ENCODE peak calls at places on chromosomes 2 and 18, in nine cellular contexts. One of them, this sample, is unnamed.

GRCh38 chr2:24830351-24830750 is 37.1 kb downstream of the CENPO start:
- DNase-seq in left cardiac atrium: no peak
- DNase-seq in T-helper 2 cell treated with Interferon-gamma antibody and Interleukin-4, amounts not matched to agents 5 μg/mL and 100 μg/mL, for 36 hours: no peak
- DNase-seq in GM18507: no peak
- DNase-seq in brain pericyte: no peak
- DNase-seq in substantia nigra: no peak
- DNase-seq in stimulated activated CD4-positive, alpha-beta T cell treated with anti-CD3 and anti-CD28 coated beads, Interleukin-1b, Interleukin-23, amount 100 ng/mL, for 48 hours: no peak
- DNase-seq in NCI-H187: no peak
- DNase-seq in activated CD4-positive, CD25-positive, alpha-beta regulatory T cell: no peak
- DNase-seq in this sample: no peak

GRCh38 chr18:76443519-76444435 is 51.3 kb downstream of the ZNF516 start:
- DNase-seq in left cardiac atrium: no peak
- DNase-seq in T-helper 2 cell treated with Interferon-gamma antibody and Interleukin-4, amounts not matched to agents 5 μg/mL and 100 μg/mL, for 36 hours: no peak
- DNase-seq in GM18507: no peak
- DNase-seq in brain pericyte: no peak
- DNase-seq in substantia nigra: no peak
- DNase-seq in stimulated activated CD4-positive, alpha-beta T cell treated with anti-CD3 and anti-CD28 coated beads, Interleukin-1b, Interleukin-23, amount 100 ng/mL, for 48 hours: no peak
- DNase-seq in NCI-H187: no peak
- DNase-seq in activated CD4-positive, CD25-positive, alpha-beta regulatory T cell: no peak
- DNase-seq in this sample: no peak

GRCh38 chr2:215218587-215219577 is 80.5 kb upstream of the ABCA12 start:
- DNase-seq in left cardiac atrium: no peak
- DNase-seq in T-helper 2 cell treated with Interferon-gamma antibody and Interleukin-4, amounts not matched to agents 5 μg/mL and 100 μg/mL, for 36 hours: no peak
- DNase-seq in GM18507: no peak
- DNase-seq in brain pericyte: no peak
- DNase-seq in substantia nigra: no peak
- DNase-seq in stimulated activated CD4-positive, alpha-beta T cell treated with anti-CD3 and anti-CD28 coated beads, Interleukin-1b, Interleukin-23, amount 100 ng/mL, for 48 hours: no peak
- DNase-seq in NCI-H187: no peak
- DNase-seq in activated CD4-positive, CD25-positive, alpha-beta regulatory T cell: no peak
- DNase-seq in this sample: no peak

GRCh38 chr2:233413529-233414272 is 59.4 kb downstream of the DGKD start:
- DNase-seq in left cardiac atrium: peak; percentile 76
- DNase-seq in T-helper 2 cell treated with Interferon-gamma antibody and Interleukin-4, amounts not matched to agents 5 μg/mL and 100 μg/mL, for 36 hours: no peak
- DNase-seq in GM18507: no peak
- DNase-seq in brain pericyte: peak; percentile 53
- DNase-seq in substantia nigra: no peak
- DNase-seq in stimulated activated CD4-positive, alpha-beta T cell treated with anti-CD3 and anti-CD28 coated beads, Interleukin-1b, Interleukin-23, amount 100 ng/mL, for 48 hours: peak; percentile 71
- DNase-seq in NCI-H187: no peak
- DNase-seq in activated CD4-positive, CD25-positive, alpha-beta regulatory T cell: no peak
- DNase-seq in this sample: no peak

GRCh38 chr18:35130236-35130635 is 89.0 kb downstream of the MAPRE2 start:
- DNase-seq in left cardiac atrium: no peak
- DNase-seq in T-helper 2 cell treated with Interferon-gamma antibody and Interleukin-4, amounts not matched to agents 5 μg/mL and 100 μg/mL, for 36 hours: no peak
- DNase-seq in GM18507: no peak
- DNase-seq in brain pericyte: no peak
- DNase-seq in substantia nigra: no peak
- DNase-seq in stimulated activated CD4-positive, alpha-beta T cell treated with anti-CD3 and anti-CD28 coated beads, Interleukin-1b, Interleukin-23, amount 100 ng/mL, for 48 hours: no peak
- DNase-seq in NCI-H187: no peak
- DNase-seq in activated CD4-positive, CD25-positive, alpha-beta regulatory T cell: no peak
- DNase-seq in this sample: no peak

GRCh38 chr2:132550285-132550684 is 119.7 kb downstream of the LYPD1 start:
- DNase-seq in left cardiac atrium: no peak
- DNase-seq in T-helper 2 cell treated with Interferon-gamma antibody and Interleukin-4, amounts not matched to agents 5 μg/mL and 100 μg/mL, for 36 hours: no peak
- DNase-seq in GM18507: no peak
- DNase-seq in brain pericyte: no peak
- DNase-seq in substantia nigra: no peak
- DNase-seq in stimulated activated CD4-positive, alpha-beta T cell treated with anti-CD3 and anti-CD28 coated beads, Interleukin-1b, Interleukin-23, amount 100 ng/mL, for 48 hours: no peak
- DNase-seq in NCI-H187: no peak
- DNase-seq in activated CD4-positive, CD25-positive, alpha-beta regulatory T cell: no peak
- DNase-seq in this sample: no peak

GRCh38 chr2:218063541-218064295 is 5.3 kb upstream of the RUFY4 start:
- DNase-seq in left cardiac atrium: no peak
- DNase-seq in T-helper 2 cell treated with Interferon-gamma antibody and Interleukin-4, amounts not matched to agents 5 μg/mL and 100 μg/mL, for 36 hours: no peak
- DNase-seq in GM18507: no peak
- DNase-seq in brain pericyte: no peak
- DNase-seq in substantia nigra: no peak
- DNase-seq in stimulated activated CD4-positive, alpha-beta T cell treated with anti-CD3 and anti-CD28 coated beads, Interleukin-1b, Interleukin-23, amount 100 ng/mL, for 48 hours: no peak
- DNase-seq in NCI-H187: no peak
- DNase-seq in activated CD4-positive, CD25-positive, alpha-beta regulatory T cell: no peak
- DNase-seq in this sample: peak; percentile 23

GRCh38 chr2:197875736-197876135 is 71.3 kb downstream of the PLCL1 start:
- DNase-seq in left cardiac atrium: no peak
- DNase-seq in T-helper 2 cell treated with Interferon-gamma antibody and Interleukin-4, amounts not matched to agents 5 μg/mL and 100 μg/mL, for 36 hours: no peak
- DNase-seq in GM18507: no peak
- DNase-seq in brain pericyte: no peak
- DNase-seq in substantia nigra: no peak
- DNase-seq in stimulated activated CD4-positive, alpha-beta T cell treated with anti-CD3 and anti-CD28 coated beads, Interleukin-1b, Interleukin-23, amount 100 ng/mL, for 48 hours: no peak
- DNase-seq in NCI-H187: no peak
- DNase-seq in activated CD4-positive, CD25-positive, alpha-beta regulatory T cell: no peak
- DNase-seq in this sample: no peak

GRCh38 chr2:239717319-239717675 is 307.8 kb downstream of the NDUFA10 start:
- DNase-seq in left cardiac atrium: no peak
- DNase-seq in T-helper 2 cell treated with Interferon-gamma antibody and Interleukin-4, amounts not matched to agents 5 μg/mL and 100 μg/mL, for 36 hours: no peak
- DNase-seq in GM18507: no peak
- DNase-seq in brain pericyte: no peak
- DNase-seq in substantia nigra: no peak
- DNase-seq in stimulated activated CD4-positive, alpha-beta T cell treated with anti-CD3 and anti-CD28 coated beads, Interleukin-1b, Interleukin-23, amount 100 ng/mL, for 48 hours: no peak
- DNase-seq in NCI-H187: no peak
- DNase-seq in activated CD4-positive, CD25-positive, alpha-beta regulatory T cell: no peak
- DNase-seq in this sample: no peak

GRCh38 chr2:220228310-220229006 is 601.0 kb downstream of the SLC4A3 start:
- DNase-seq in left cardiac atrium: no peak
- DNase-seq in T-helper 2 cell treated with Interferon-gamma antibody and Interleukin-4, amounts not matched to agents 5 μg/mL and 100 μg/mL, for 36 hours: no peak
- DNase-seq in GM18507: no peak
- DNase-seq in brain pericyte: peak; percentile 75
- DNase-seq in substantia nigra: no peak
- DNase-seq in stimulated activated CD4-positive, alpha-beta T cell treated with anti-CD3 and anti-CD28 coated beads, Interleukin-1b, Interleukin-23, amount 100 ng/mL, for 48 hours: no peak
- DNase-seq in NCI-H187: no peak
- DNase-seq in activated CD4-positive, CD25-positive, alpha-beta regulatory T cell: no peak
- DNase-seq in this sample: no peak

GRCh38 chr2:239985356-239985755 is 39.8 kb downstream of the NDUFA10 start:
- DNase-seq in left cardiac atrium: no peak
- DNase-seq in T-helper 2 cell treated with Interferon-gamma antibody and Interleukin-4, amounts not matched to agents 5 μg/mL and 100 μg/mL, for 36 hours: no peak
- DNase-seq in GM18507: no peak
- DNase-seq in brain pericyte: no peak
- DNase-seq in substantia nigra: no peak
- DNase-seq in stimulated activated CD4-positive, alpha-beta T cell treated with anti-CD3 and anti-CD28 coated beads, Interleukin-1b, Interleukin-23, amount 100 ng/mL, for 48 hours: no peak
- DNase-seq in NCI-H187: no peak
- DNase-seq in activated CD4-positive, CD25-positive, alpha-beta regulatory T cell: no peak
- DNase-seq in this sample: no peak

GRCh38 chr18:41038071-41038470 is 917.0 kb upstream of the PIK3C3 start:
- DNase-seq in left cardiac atrium: no peak
- DNase-seq in T-helper 2 cell treated with Interferon-gamma antibody and Interleukin-4, amounts not matched to agents 5 μg/mL and 100 μg/mL, for 36 hours: no peak
- DNase-seq in GM18507: no peak
- DNase-seq in brain pericyte: no peak
- DNase-seq in substantia nigra: no peak
- DNase-seq in stimulated activated CD4-positive, alpha-beta T cell treated with anti-CD3 and anti-CD28 coated beads, Interleukin-1b, Interleukin-23, amount 100 ng/mL, for 48 hours: no peak
- DNase-seq in NCI-H187: no peak
- DNase-seq in activated CD4-positive, CD25-positive, alpha-beta regulatory T cell: no peak
- DNase-seq in this sample: no peak

GRCh38 chr18:48641981-48642380 is 103.2 kb downstream of the CTIF start:
- DNase-seq in left cardiac atrium: no peak
- DNase-seq in T-helper 2 cell treated with Interferon-gamma antibody and Interleukin-4, amounts not matched to agents 5 μg/mL and 100 μg/mL, for 36 hours: no peak
- DNase-seq in GM18507: no peak
- DNase-seq in brain pericyte: no peak
- DNase-seq in substantia nigra: no peak
- DNase-seq in stimulated activated CD4-positive, alpha-beta T cell treated with anti-CD3 and anti-CD28 coated beads, Interleukin-1b, Interleukin-23, amount 100 ng/mL, for 48 hours: no peak
- DNase-seq in NCI-H187: no peak
- DNase-seq in activated CD4-positive, CD25-positive, alpha-beta regulatory T cell: no peak
- DNase-seq in this sample: no peak

GRCh38 chr2:45654250-45654649 is 2.8 kb downstream of the PRKCE start:
- DNase-seq in left cardiac atrium: no peak
- DNase-seq in T-helper 2 cell treated with Interferon-gamma antibody and Interleukin-4, amounts not matched to agents 5 μg/mL and 100 μg/mL, for 36 hours: no peak
- DNase-seq in GM18507: no peak
- DNase-seq in brain pericyte: no peak
- DNase-seq in substantia nigra: no peak
- DNase-seq in stimulated activated CD4-positive, alpha-beta T cell treated with anti-CD3 and anti-CD28 coated beads, Interleukin-1b, Interleukin-23, amount 100 ng/mL, for 48 hours: no peak
- DNase-seq in NCI-H187: no peak
- DNase-seq in activated CD4-positive, CD25-positive, alpha-beta regulatory T cell: no peak
- DNase-seq in this sample: no peak

GRCh38 chr2:119240311-119241204 is 16.9 kb downstream of the STEAP3 start:
- DNase-seq in left cardiac atrium: peak; percentile 62
- DNase-seq in T-helper 2 cell treated with Interferon-gamma antibody and Interleukin-4, amounts not matched to agents 5 μg/mL and 100 μg/mL, for 36 hours: no peak
- DNase-seq in GM18507: no peak
- DNase-seq in brain pericyte: no peak
- DNase-seq in substantia nigra: no peak
- DNase-seq in stimulated activated CD4-positive, alpha-beta T cell treated with anti-CD3 and anti-CD28 coated beads, Interleukin-1b, Interleukin-23, amount 100 ng/mL, for 48 hours: no peak
- DNase-seq in NCI-H187: peak; percentile 80
- DNase-seq in activated CD4-positive, CD25-positive, alpha-beta regulatory T cell: no peak
- DNase-seq in this sample: no peak

GRCh38 chr18:2535419-2535910 is 35.8 kb downstream of the METTL4 start:
- DNase-seq in left cardiac atrium: no peak
- DNase-seq in T-helper 2 cell treated with Interferon-gamma antibody and Interleukin-4, amounts not matched to agents 5 μg/mL and 100 μg/mL, for 36 hours: no peak
- DNase-seq in GM18507: no peak
- DNase-seq in brain pericyte: no peak
- DNase-seq in substantia nigra: no peak
- DNase-seq in stimulated activated CD4-positive, alpha-beta T cell treated with anti-CD3 and anti-CD28 coated beads, Interleukin-1b, Interleukin-23, amount 100 ng/mL, for 48 hours: no peak
- DNase-seq in NCI-H187: no peak
- DNase-seq in activated CD4-positive, CD25-positive, alpha-beta regulatory T cell: no peak
- DNase-seq in this sample: no peak

GRCh38 chr2:125526093-125526492 is 1129.9 kb upstream of the GYPC start:
- DNase-seq in left cardiac atrium: no peak
- DNase-seq in T-helper 2 cell treated with Interferon-gamma antibody and Interleukin-4, amounts not matched to agents 5 μg/mL and 100 μg/mL, for 36 hours: no peak
- DNase-seq in GM18507: no peak
- DNase-seq in brain pericyte: no peak
- DNase-seq in substantia nigra: no peak
- DNase-seq in stimulated activated CD4-positive, alpha-beta T cell treated with anti-CD3 and anti-CD28 coated beads, Interleukin-1b, Interleukin-23, amount 100 ng/mL, for 48 hours: no peak
- DNase-seq in NCI-H187: no peak
- DNase-seq in activated CD4-positive, CD25-positive, alpha-beta regulatory T cell: no peak
- DNase-seq in this sample: no peak

GRCh38 chr2:44705356-44705755 is 236.1 kb upstream of the SIX3 start:
- DNase-seq in left cardiac atrium: no peak
- DNase-seq in T-helper 2 cell treated with Interferon-gamma antibody and Interleukin-4, amounts not matched to agents 5 μg/mL and 100 μg/mL, for 36 hours: no peak
- DNase-seq in GM18507: no peak
- DNase-seq in brain pericyte: no peak
- DNase-seq in substantia nigra: no peak
- DNase-seq in stimulated activated CD4-positive, alpha-beta T cell treated with anti-CD3 and anti-CD28 coated beads, Interleukin-1b, Interleukin-23, amount 100 ng/mL, for 48 hours: no peak
- DNase-seq in NCI-H187: no peak
- DNase-seq in activated CD4-positive, CD25-positive, alpha-beta regulatory T cell: no peak
- DNase-seq in this sample: no peak

GRCh38 chr2:230408244-230408842 is 7.7 kb upstream of the SP100 start:
- DNase-seq in left cardiac atrium: peak; percentile 77
- DNase-seq in T-helper 2 cell treated with Interferon-gamma antibody and Interleukin-4, amounts not matched to agents 5 μg/mL and 100 μg/mL, for 36 hours: no peak
- DNase-seq in GM18507: no peak
- DNase-seq in brain pericyte: no peak
- DNase-seq in substantia nigra: no peak
- DNase-seq in stimulated activated CD4-positive, alpha-beta T cell treated with anti-CD3 and anti-CD28 coated beads, Interleukin-1b, Interleukin-23, amount 100 ng/mL, for 48 hours: no peak
- DNase-seq in NCI-H187: no peak
- DNase-seq in activated CD4-positive, CD25-positive, alpha-beta regulatory T cell: no peak
- DNase-seq in this sample: no peak

GRCh38 chr2:72952110-72952823 is 34.9 kb downstream of the EMX1 start:
- DNase-seq in left cardiac atrium: no peak
- DNase-seq in T-helper 2 cell treated with Interferon-gamma antibody and Interleukin-4, amounts not matched to agents 5 μg/mL and 100 μg/mL, for 36 hours: no peak
- DNase-seq in GM18507: no peak
- DNase-seq in brain pericyte: no peak
- DNase-seq in substantia nigra: no peak
- DNase-seq in stimulated activated CD4-positive, alpha-beta T cell treated with anti-CD3 and anti-CD28 coated beads, Interleukin-1b, Interleukin-23, amount 100 ng/mL, for 48 hours: no peak
- DNase-seq in NCI-H187: no peak
- DNase-seq in activated CD4-positive, CD25-positive, alpha-beta regulatory T cell: no peak
- DNase-seq in this sample: no peak

GRCh38 chr2:111028720-111029119 is 92.0 kb upstream of the BCL2L11 start:
- DNase-seq in left cardiac atrium: no peak
- DNase-seq in T-helper 2 cell treated with Interferon-gamma antibody and Interleukin-4, amounts not matched to agents 5 μg/mL and 100 μg/mL, for 36 hours: no peak
- DNase-seq in GM18507: no peak
- DNase-seq in brain pericyte: no peak
- DNase-seq in substantia nigra: no peak
- DNase-seq in stimulated activated CD4-positive, alpha-beta T cell treated with anti-CD3 and anti-CD28 coated beads, Interleukin-1b, Interleukin-23, amount 100 ng/mL, for 48 hours: no peak
- DNase-seq in NCI-H187: no peak
- DNase-seq in activated CD4-positive, CD25-positive, alpha-beta regulatory T cell: no peak
- DNase-seq in this sample: no peak

GRCh38 chr2:74444498-74445318 is 3.0 kb upstream of the RTKN start:
- DNase-seq in left cardiac atrium: no peak
- DNase-seq in T-helper 2 cell treated with Interferon-gamma antibody and Interleukin-4, amounts not matched to agents 5 μg/mL and 100 μg/mL, for 36 hours: no peak
- DNase-seq in GM18507: no peak
- DNase-seq in brain pericyte: no peak
- DNase-seq in substantia nigra: no peak
- DNase-seq in stimulated activated CD4-positive, alpha-beta T cell treated with anti-CD3 and anti-CD28 coated beads, Interleukin-1b, Interleukin-23, amount 100 ng/mL, for 48 hours: no peak
- DNase-seq in NCI-H187: no peak
- DNase-seq in activated CD4-positive, CD25-positive, alpha-beta regulatory T cell: no peak
- DNase-seq in this sample: no peak

GRCh38 chr2:63632382-63632781 is 43.6 kb downstream of the MDH1 start:
- DNase-seq in left cardiac atrium: no peak
- DNase-seq in T-helper 2 cell treated with Interferon-gamma antibody and Interleukin-4, amounts not matched to agents 5 μg/mL and 100 μg/mL, for 36 hours: no peak
- DNase-seq in GM18507: no peak
- DNase-seq in brain pericyte: no peak
- DNase-seq in substantia nigra: no peak
- DNase-seq in stimulated activated CD4-positive, alpha-beta T cell treated with anti-CD3 and anti-CD28 coated beads, Interleukin-1b, Interleukin-23, amount 100 ng/mL, for 48 hours: no peak
- DNase-seq in NCI-H187: no peak
- DNase-seq in activated CD4-positive, CD25-positive, alpha-beta regulatory T cell: no peak
- DNase-seq in this sample: no peak

GRCh38 chr2:23322813-23323212 is 62.2 kb upstream of the KLHL29 start:
- DNase-seq in left cardiac atrium: no peak
- DNase-seq in T-helper 2 cell treated with Interferon-gamma antibody and Interleukin-4, amounts not matched to agents 5 μg/mL and 100 μg/mL, for 36 hours: no peak
- DNase-seq in GM18507: no peak
- DNase-seq in brain pericyte: no peak
- DNase-seq in substantia nigra: no peak
- DNase-seq in stimulated activated CD4-positive, alpha-beta T cell treated with anti-CD3 and anti-CD28 coated beads, Interleukin-1b, Interleukin-23, amount 100 ng/mL, for 48 hours: no peak
- DNase-seq in NCI-H187: no peak
- DNase-seq in activated CD4-positive, CD25-positive, alpha-beta regulatory T cell: no peak
- DNase-seq in this sample: no peak

GRCh38 chr2:74835831-74836674 is 2.1 kb downstream of the HK2 start:
- DNase-seq in left cardiac atrium: no peak
- DNase-seq in T-helper 2 cell treated with Interferon-gamma antibody and Interleukin-4, amounts not matched to agents 5 μg/mL and 100 μg/mL, for 36 hours: no peak
- DNase-seq in GM18507: peak; percentile 50
- DNase-seq in brain pericyte: no peak
- DNase-seq in substantia nigra: no peak
- DNase-seq in stimulated activated CD4-positive, alpha-beta T cell treated with anti-CD3 and anti-CD28 coated beads, Interleukin-1b, Interleukin-23, amount 100 ng/mL, for 48 hours: no peak
- DNase-seq in NCI-H187: no peak
- DNase-seq in activated CD4-positive, CD25-positive, alpha-beta regulatory T cell: no peak
- DNase-seq in this sample: peak; percentile 28

GRCh38 chr2:216495656-216496055 is 3.0 kb upstream of the RPL37A start:
- DNase-seq in left cardiac atrium: no peak
- DNase-seq in T-helper 2 cell treated with Interferon-gamma antibody and Interleukin-4, amounts not matched to agents 5 μg/mL and 100 μg/mL, for 36 hours: no peak
- DNase-seq in GM18507: no peak
- DNase-seq in brain pericyte: no peak
- DNase-seq in substantia nigra: no peak
- DNase-seq in stimulated activated CD4-positive, alpha-beta T cell treated with anti-CD3 and anti-CD28 coated beads, Interleukin-1b, Interleukin-23, amount 100 ng/mL, for 48 hours: no peak
- DNase-seq in NCI-H187: no peak
- DNase-seq in activated CD4-positive, CD25-positive, alpha-beta regulatory T cell: no peak
- DNase-seq in this sample: no peak

GRCh38 chr2:203394519-203395227 is 66.5 kb downstream of the ABI2 start:
- DNase-seq in left cardiac atrium: no peak
- DNase-seq in T-helper 2 cell treated with Interferon-gamma antibody and Interleukin-4, amounts not matched to agents 5 μg/mL and 100 μg/mL, for 36 hours: no peak
- DNase-seq in GM18507: no peak
- DNase-seq in brain pericyte: no peak
- DNase-seq in substantia nigra: no peak
- DNase-seq in stimulated activated CD4-positive, alpha-beta T cell treated with anti-CD3 and anti-CD28 coated beads, Interleukin-1b, Interleukin-23, amount 100 ng/mL, for 48 hours: no peak
- DNase-seq in NCI-H187: no peak
- DNase-seq in activated CD4-positive, CD25-positive, alpha-beta regulatory T cell: no peak
- DNase-seq in this sample: no peak

GRCh38 chr2:108583903-108584520 is 49.7 kb downstream of the LIMS1 start:
- DNase-seq in left cardiac atrium: peak; percentile 58
- DNase-seq in T-helper 2 cell treated with Interferon-gamma antibody and Interleukin-4, amounts not matched to agents 5 μg/mL and 100 μg/mL, for 36 hours: peak; percentile 36
- DNase-seq in GM18507: no peak
- DNase-seq in brain pericyte: peak; percentile 54
- DNase-seq in substantia nigra: no peak
- DNase-seq in stimulated activated CD4-positive, alpha-beta T cell treated with anti-CD3 and anti-CD28 coated beads, Interleukin-1b, Interleukin-23, amount 100 ng/mL, for 48 hours: peak; percentile 51
- DNase-seq in NCI-H187: peak; percentile 3
- DNase-seq in activated CD4-positive, CD25-positive, alpha-beta regulatory T cell: peak; percentile 9
- DNase-seq in this sample: peak; percentile 67

GRCh38 chr18:35747894-35748472 is 166.4 kb downstream of the GALNT1 start:
- DNase-seq in left cardiac atrium: no peak
- DNase-seq in T-helper 2 cell treated with Interferon-gamma antibody and Interleukin-4, amounts not matched to agents 5 μg/mL and 100 μg/mL, for 36 hours: no peak
- DNase-seq in GM18507: no peak
- DNase-seq in brain pericyte: no peak
- DNase-seq in substantia nigra: no peak
- DNase-seq in stimulated activated CD4-positive, alpha-beta T cell treated with anti-CD3 and anti-CD28 coated beads, Interleukin-1b, Interleukin-23, amount 100 ng/mL, for 48 hours: no peak
- DNase-seq in NCI-H187: no peak
- DNase-seq in activated CD4-positive, CD25-positive, alpha-beta regulatory T cell: no peak
- DNase-seq in this sample: no peak

GRCh38 chr2:177881001-177881748 is 191.4 kb downstream of the PDE11A start:
- DNase-seq in left cardiac atrium: no peak
- DNase-seq in T-helper 2 cell treated with Interferon-gamma antibody and Interleukin-4, amounts not matched to agents 5 μg/mL and 100 μg/mL, for 36 hours: no peak
- DNase-seq in GM18507: no peak
- DNase-seq in brain pericyte: no peak
- DNase-seq in substantia nigra: no peak
- DNase-seq in stimulated activated CD4-positive, alpha-beta T cell treated with anti-CD3 and anti-CD28 coated beads, Interleukin-1b, Interleukin-23, amount 100 ng/mL, for 48 hours: no peak
- DNase-seq in NCI-H187: no peak
- DNase-seq in activated CD4-positive, CD25-positive, alpha-beta regulatory T cell: no peak
- DNase-seq in this sample: no peak

GRCh38 chr18:50013363-50014138 is 181.4 kb downstream of the MYO5B start:
- DNase-seq in left cardiac atrium: no peak
- DNase-seq in T-helper 2 cell treated with Interferon-gamma antibody and Interleukin-4, amounts not matched to agents 5 μg/mL and 100 μg/mL, for 36 hours: no peak
- DNase-seq in GM18507: no peak
- DNase-seq in brain pericyte: no peak
- DNase-seq in substantia nigra: no peak
- DNase-seq in stimulated activated CD4-positive, alpha-beta T cell treated with anti-CD3 and anti-CD28 coated beads, Interleukin-1b, Interleukin-23, amount 100 ng/mL, for 48 hours: no peak
- DNase-seq in NCI-H187: no peak
- DNase-seq in activated CD4-positive, CD25-positive, alpha-beta regulatory T cell: no peak
- DNase-seq in this sample: no peak